ENCODE peak calls at places on chromosomes 2 and 18, in nine cellular contexts. P, Z, Q, F, J, M, I, V and Y are unnamed samples.

GRCh38 chr2:44825702-44826101 is 115.8 kb upstream of the SIX3 start:
- DNase-seq in P (no peak), Z (no peak), Q (no peak), F (no peak), J (no peak), M (no peak), I (no peak), V (no peak), Y (no peak)

GRCh38 chr2:213246665-213247281 is 37.5 kb upstream of the SPAG16 start:
- DNase-seq in P (peak), Z (peak), Q (peak), F (peak), J (peak), M (peak), I (peak), V (peak), Y (no peak)

GRCh38 chr18:13393338-13393737 is 174.8 kb downstream of the LDLRAD4 start:
- DNase-seq in P (no peak), Z (no peak), Q (no peak), F (no peak), J (no peak), M (no peak), I (no peak), V (no peak), Y (no peak)

GRCh38 chr18:48837676-48838075 is 113.1 kb downstream of the SMAD7 start:
- DNase-seq in P (no peak), Z (no peak), Q (no peak), F (no peak), J (no peak), M (no peak), I (no peak), V (no peak), Y (no peak)

GRCh38 chr2:17804358-17804757 is 11.9 kb upstream of the MSGN1 start:
- DNase-seq in P (no peak), Z (no peak), Q (no peak), F (no peak), J (no peak), M (no peak), I (no peak), V (no peak), Y (no peak)

GRCh38 chr2:39484206-39484605 is 47.1 kb upstream of the MAP4K3 start:
- DNase-seq in P (no peak), Z (no peak), Q (no peak), F (no peak), J (no peak), M (no peak), I (no peak), V (no peak), Y (no peak)

GRCh38 chr2:44598330-44598729 is 236.6 kb downstream of the CAMKMT start:
- DNase-seq in P (no peak), Z (no peak), Q (no peak), F (peak), J (no peak), M (no peak), I (peak), V (no peak), Y (no peak)

GRCh38 chr18:48788378-48788777 is 162.4 kb downstream of the SMAD7 start:
- DNase-seq in P (no peak), Z (no peak), Q (no peak), F (peak), J (no peak), M (no peak), I (no peak), V (no peak), Y (no peak)

GRCh38 chr2:76672798-76673197 is 849.4 kb downstream of the LRRTM4 start:
- DNase-seq in P (no peak), Z (no peak), Q (no peak), F (no peak), J (no peak), M (no peak), I (no peak), V (no peak), Y (no peak)

GRCh38 chr18:51337406-51337805 is 139.9 kb upstream of the MEX3C start:
- DNase-seq in P (no peak), Z (no peak), Q (no peak), F (no peak), J (peak), M (no peak), I (no peak), V (no peak), Y (peak)

GRCh38 chr2:33417093-33417492 is 59.4 kb upstream of the RASGRP3 start:
- DNase-seq in P (no peak), Z (no peak), Q (no peak), F (no peak), J (peak), M (no peak), I (no peak), V (no peak), Y (no peak)

GRCh38 chr18:72700961-72701710 is 157.0 kb upstream of the CBLN2 start:
- DNase-seq in P (peak), Z (no peak), Q (no peak), F (peak), J (peak), M (no peak), I (peak), V (no peak), Y (no peak)

GRCh38 chr2:192010073-192010472 is 163.2 kb upstream of the CAVIN2 start:
- DNase-seq in P (no peak), Z (no peak), Q (no peak), F (no peak), J (no peak), M (no peak), I (no peak), V (no peak), Y (no peak)

GRCh38 chr18:70419526-70419925 is 130.7 kb downstream of the SOCS6 start:
- DNase-seq in P (no peak), Z (no peak), Q (no peak), F (no peak), J (peak), M (no peak), I (peak), V (no peak), Y (peak)

GRCh38 chr2:217650716-217651360 is 352.0 kb downstream of the TNS1 start:
- DNase-seq in P (peak), Z (peak), Q (peak), F (peak), J (peak), M (peak), I (peak), V (peak), Y (no peak)

GRCh38 chr2:12131975-12132374 is 385.5 kb downstream of the LPIN1 start:
- DNase-seq in P (no peak), Z (no peak), Q (no peak), F (no peak), J (peak), M (peak), I (no peak), V (peak), Y (peak)

GRCh38 chr18:72360628-72361027 is 183.5 kb downstream of the CBLN2 start:
- DNase-seq in P (no peak), Z (no peak), Q (no peak), F (peak), J (no peak), M (no peak), I (peak), V (no peak), Y (no peak)

GRCh38 chr2:29165362-29166236 is 50.4 kb downstream of the CLIP4 start:
- DNase-seq in P (no peak), Z (no peak), Q (no peak), F (peak), J (peak), M (no peak), I (peak), V (no peak), Y (peak)

GRCh38 chr2:10493636-10494281 is 45.6 kb upstream of the ODC1 start:
- DNase-seq in P (peak), Z (no peak), Q (no peak), F (no peak), J (peak), M (peak), I (peak), V (no peak), Y (peak)

GRCh38 chr2:237500681-237501424 is 13.8 kb downstream of the MLPH start:
- DNase-seq in P (no peak), Z (no peak), Q (peak), F (peak), J (peak), M (peak), I (peak), V (no peak), Y (peak)

GRCh38 chr2:46970334-46971288 is 55.0 kb upstream of the MCFD2 start:
- DNase-seq in P (no peak), Z (no peak), Q (no peak), F (peak), J (peak), M (peak), I (peak), V (peak), Y (no peak)

GRCh38 chr2:129152514-129152913 is 827.0 kb upstream of the RAB6C start:
- DNase-seq in P (no peak), Z (no peak), Q (no peak), F (no peak), J (no peak), M (no peak), I (no peak), V (no peak), Y (no peak)

GRCh38 chr18:9914584-9915290 is 921 bp downstream of the VAPA start:
- DNase-seq in P (peak), Z (peak), Q (peak), F (peak), J (peak), M (peak), I (peak), V (peak), Y (no peak)

GRCh38 chr2:3459185-3460015 is 59.9 kb downstream of the ADI1 start:
- DNase-seq in P (no peak), Z (no peak), Q (no peak), F (no peak), J (no peak), M (no peak), I (no peak), V (no peak), Y (no peak)

GRCh38 chr18:67463829-67464228 is 52.7 kb downstream of the DSEL start:
- DNase-seq in P (no peak), Z (no peak), Q (no peak), F (peak), J (no peak), M (no peak), I (peak), V (no peak), Y (no peak)

GRCh38 chr2:130851624-130852382 is 15.1 kb downstream of the ARHGEF4 start:
- DNase-seq in P (no peak), Z (no peak), Q (no peak), F (peak), J (no peak), M (no peak), I (peak), V (no peak), Y (no peak)

GRCh38 chr2:54103454-54104314 is 11.7 kb upstream of the ACYP2 start:
- DNase-seq in P (peak), Z (no peak), Q (peak), F (peak), J (peak), M (peak), I (peak), V (no peak), Y (no peak)

GRCh38 chr2:70042246-70042645 is 45.0 kb upstream of the PCBP1 start:
- DNase-seq in P (no peak), Z (no peak), Q (no peak), F (no peak), J (no peak), M (no peak), I (no peak), V (no peak), Y (no peak)

GRCh38 chr2:170502400-170503135 is 212.6 kb upstream of the SP5 start:
- DNase-seq in P (no peak), Z (no peak), Q (no peak), F (no peak), J (no peak), M (no peak), I (no peak), V (no peak), Y (no peak)

GRCh38 chr2:102592601-102593000 is 26.8 kb upstream of the SLC9A2 start:
- DNase-seq in P (no peak), Z (no peak), Q (peak), F (peak), J (peak), M (peak), I (peak), V (no peak), Y (no peak)

GRCh38 chr18:76371804-76372203 is 123.2 kb downstream of the ZNF516 start:
- DNase-seq in P (no peak), Z (no peak), Q (no peak), F (no peak), J (no peak), M (no peak), I (no peak), V (no peak), Y (no peak)

GRCh38 chr2:241011751-241012510 is 13.5 kb downstream of the SNED1 start:
- DNase-seq in P (no peak), Z (no peak), Q (no peak), F (no peak), J (no peak), M (no peak), I (no peak), V (peak), Y (no peak)

GRCh38 chr2:120403261-120403660 is 57.3 kb downstream of the INHBB start:
- DNase-seq in P (no peak), Z (no peak), Q (no peak), F (no peak), J (no peak), M (no peak), I (no peak), V (no peak), Y (no peak)

GRCh38 chr2:53880756-53881155 is 21.0 kb upstream of the GPR75 start:
- DNase-seq in P (no peak), Z (no peak), Q (no peak), F (no peak), J (peak), M (no peak), I (peak), V (no peak), Y (peak)

GRCh38 chr18:66495844-66496243 is 108.0 kb downstream of the CDH19 start:
- DNase-seq in P (peak), Z (peak), Q (peak), F (peak), J (peak), M (peak), I (peak), V (peak), Y (no peak)

GRCh38 chr2:33213648-33214047 is 262.8 kb upstream of the RASGRP3 start:
- DNase-seq in P (no peak), Z (no peak), Q (no peak), F (no peak), J (no peak), M (no peak), I (no peak), V (no peak), Y (no peak)

GRCh38 chr2:42171396-42171971 is 2.3 kb downstream of the EML4 start:
- DNase-seq in P (peak), Z (no peak), Q (no peak), F (no peak), J (peak), M (no peak), I (no peak), V (no peak), Y (no peak)
- H3K4me3 ChIP-seq in P (peak), Z (no peak), Q (no peak), F (no peak), J (no peak), M (peak), I (no peak), V (no peak), Y (peak)

GRCh38 chr18:58228176-58228575 is 184.2 kb downstream of the NEDD4L start:
- DNase-seq in P (no peak), Z (no peak), Q (no peak), F (no peak), J (no peak), M (no peak), I (no peak), V (no peak), Y (no peak)

GRCh38 chr18:58230438-58231179 is 186.6 kb downstream of the NEDD4L start:
- DNase-seq in P (no peak), Z (no peak), Q (no peak), F (peak), J (no peak), M (peak), I (peak), V (no peak), Y (no peak)

GRCh38 chr18:58227361-58227930 is 183.4 kb downstream of the NEDD4L start:
- DNase-seq in P (no peak), Z (no peak), Q (no peak), F (no peak), J (no peak), M (no peak), I (no peak), V (no peak), Y (no peak)

GRCh38 chr18:58228762-58229161 is 184.7 kb downstream of the NEDD4L start:
- DNase-seq in P (no peak), Z (no peak), Q (no peak), F (no peak), J (no peak), M (no peak), I (no peak), V (no peak), Y (no peak)

GRCh38 chr18:58229162-58229561 is 185.1 kb downstream of the NEDD4L start:
- DNase-seq in P (no peak), Z (no peak), Q (no peak), F (no peak), J (no peak), M (no peak), I (no peak), V (no peak), Y (no peak)
- H3K4me3 ChIP-seq in P (no peak), Z (no peak), Q (no peak), F (no peak), J (no peak), M (no peak), I (no peak), V (no peak), Y (no peak)

DNA sequence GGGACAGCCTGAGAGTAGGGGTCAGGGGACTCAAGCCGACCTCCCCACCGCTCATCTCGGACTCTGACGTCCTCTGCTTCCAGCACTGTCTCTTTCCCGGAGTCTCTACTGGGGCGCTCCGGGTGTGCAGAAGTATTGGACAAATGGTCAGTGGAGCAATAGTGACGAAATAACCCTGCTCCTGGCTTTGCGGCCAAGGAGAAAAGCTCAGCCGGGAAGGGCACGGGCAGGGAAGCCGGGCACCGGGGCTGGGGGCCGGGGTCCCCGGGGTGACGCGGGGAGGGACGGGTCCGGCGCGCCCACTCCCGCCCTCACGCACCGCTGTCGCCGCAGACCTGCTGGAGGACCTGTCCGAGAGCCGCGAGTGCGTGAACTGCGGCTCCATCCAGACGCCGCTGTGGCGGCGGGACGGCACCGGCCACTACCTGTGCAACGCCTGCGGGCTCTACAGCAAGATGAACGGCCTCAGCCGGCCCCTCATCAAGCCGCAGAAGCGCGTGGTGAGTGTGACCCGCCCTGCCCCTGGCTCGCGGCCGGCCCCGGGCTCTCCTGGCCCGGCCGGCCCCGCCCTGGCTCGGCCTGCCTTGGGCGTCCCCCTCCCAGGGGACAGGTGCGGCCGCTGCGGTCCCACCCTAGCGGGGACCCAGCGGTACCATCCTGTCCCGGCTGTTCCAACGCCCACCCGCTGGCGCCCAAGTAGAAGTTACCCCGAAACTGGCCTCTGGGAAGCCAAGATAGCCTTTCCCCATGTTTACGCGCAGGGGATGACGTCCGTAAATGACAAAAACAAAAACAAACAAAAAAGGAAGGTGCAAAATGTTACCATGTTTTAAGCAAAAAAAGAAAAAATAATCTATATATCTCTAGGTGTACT is 7.5 kb downstream of the GATA6 start:
- DNase-seq in P (no peak), Z (no peak), Q (no peak), F (peak), J (peak), M (no peak), I (no peak), V (no peak), Y (no peak)
- H3K4me3 ChIP-seq in P (no peak), Z (peak), Q (no peak), F (no peak), J (peak), M (no peak), I (peak), V (no peak), Y (peak)

GRCh38 chr2:177763532-177764265 is 308.9 kb downstream of the PDE11A start:
- DNase-seq in P (peak), Z (peak), Q (peak), F (peak), J (peak), M (peak), I (peak), V (peak), Y (no peak)
- H3K4me3 ChIP-seq in P (peak), Z (peak), Q (no peak), F (no peak), J (no peak), M (no peak), I (no peak), V (no peak), Y (no peak)

DNA sequence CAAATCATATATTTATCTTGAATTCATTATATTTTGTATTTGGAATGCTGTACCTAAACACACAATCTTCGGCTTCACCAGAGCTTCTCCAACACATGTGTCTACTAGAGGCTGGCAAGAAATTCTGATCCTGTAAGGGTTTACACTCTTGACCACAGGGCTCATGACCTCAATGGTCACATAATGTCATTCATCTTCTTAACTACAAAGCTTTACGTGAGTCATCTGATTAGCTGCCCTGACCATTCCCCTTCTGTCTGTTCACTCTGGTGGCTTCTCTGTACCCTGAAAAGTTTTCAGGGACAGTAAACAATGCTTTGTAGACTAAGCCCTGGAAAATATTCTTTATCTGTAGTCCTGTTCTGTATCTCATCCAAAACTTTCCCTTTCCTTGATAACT is 423.9 kb downstream of the CMPK2 start:
- DNase-seq in P (no peak), Z (no peak), Q (no peak), F (no peak), J (no peak), M (no peak), I (no peak), V (no peak), Y (no peak)
- H3K4me3 ChIP-seq in P (no peak), Z (no peak), Q (no peak), F (no peak), J (no peak), M (no peak), I (no peak), V (no peak), Y (no peak)

DNA sequence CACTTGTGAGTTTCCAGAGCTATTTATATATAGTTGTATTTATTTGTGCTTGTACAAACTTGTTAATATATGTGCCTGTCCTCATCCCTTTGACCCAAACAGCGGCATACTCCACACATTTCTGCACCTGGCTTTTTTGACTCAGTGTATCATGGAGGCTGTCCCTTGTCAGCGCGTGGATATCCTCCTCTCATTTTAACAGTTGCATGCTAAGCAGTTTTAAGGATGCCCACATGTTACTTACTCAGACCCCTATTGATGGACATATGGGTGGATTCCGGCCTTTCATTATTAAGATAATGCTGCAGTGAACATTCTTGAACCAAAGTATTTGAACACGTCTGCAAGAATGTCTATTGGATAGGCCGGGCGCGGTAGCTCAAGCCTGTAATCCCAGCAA is 655 bp upstream of the MREG start:
- DNase-seq in P (no peak), Z (no peak), Q (no peak), F (peak), J (no peak), M (no peak), I (no peak), V (no peak), Y (no peak)
- H3K4me3 ChIP-seq in P (no peak), Z (no peak), Q (no peak), F (no peak), J (no peak), M (peak), I (no peak), V (no peak), Y (peak)